ENCODE peak calls at places on chromosomes 12 and 14, in six cellular contexts. One of them, this sample, is unnamed.
A peak's percentile ranks its signal among the peaks of the same experiment; 100 is the strongest.

GRCh38 chr14:64060648-64061096 is 207.9 kb downstream of the SYNE2 start:
- DNase-seq in WERI-Rb-1: peak; percentile 21
- DNase-seq in adipocyte: peak; percentile 2
- DNase-seq in right cardiac atrium: no peak
- DNase-seq in HL-60: no peak
- DNase-seq in fibroblast of lung: no peak
- DNase-seq in this sample: no peak

GRCh38 chr12:115960-116915 is 49.7 kb downstream of the IQSEC3 start:
- DNase-seq in adipocyte: no peak
- DNase-seq in right cardiac atrium: no peak
- DNase-seq in fibroblast of lung: no peak
- DNase-seq in HL-60: no peak
- DNase-seq in WERI-Rb-1: no peak
- DNase-seq in this sample: no peak

GRCh38 chr12:3988519-3989217 is 115.5 kb upstream of the PARP11 start:
- DNase-seq in WERI-Rb-1: no peak
- DNase-seq in adipocyte: no peak
- DNase-seq in HL-60: no peak
- DNase-seq in right cardiac atrium: no peak
- DNase-seq in fibroblast of lung: no peak
- DNase-seq in this sample: no peak

GRCh38 chr12:58349161-58349560 is 407.8 kb downstream of the ATP23 start:
- DNase-seq in right cardiac atrium: no peak
- DNase-seq in WERI-Rb-1: no peak
- DNase-seq in fibroblast of lung: peak; percentile 38
- DNase-seq in adipocyte: no peak
- DNase-seq in HL-60: no peak
- DNase-seq in this sample: no peak

GRCh38 chr14:50434530-50434929 is 37.8 kb upstream of the CDKL1 start:
- DNase-seq in adipocyte: no peak
- DNase-seq in right cardiac atrium: no peak
- DNase-seq in HL-60: no peak
- DNase-seq in fibroblast of lung: no peak
- DNase-seq in WERI-Rb-1: no peak
- DNase-seq in this sample: no peak

GRCh38 chr12:114407034-114407420 is 1.1 kb upstream of the TBX5 start:
- DNase-seq in WERI-Rb-1: no peak
- DNase-seq in fibroblast of lung: no peak
- DNase-seq in adipocyte: no peak
- DNase-seq in right cardiac atrium: no peak
- DNase-seq in HL-60: no peak
- DNase-seq in this sample: no peak

GRCh38 chr12:48197549-48197966 is 5.5 kb downstream of the OR10AD1 start:
- DNase-seq in fibroblast of lung: no peak
- DNase-seq in right cardiac atrium: no peak
- DNase-seq in WERI-Rb-1: no peak
- DNase-seq in HL-60: no peak
- DNase-seq in adipocyte: peak; percentile 61
- DNase-seq in this sample: no peak

GRCh38 chr12:123892853-123893252 is 79.8 kb downstream of the CCDC92 start:
- DNase-seq in WERI-Rb-1: no peak
- DNase-seq in fibroblast of lung: no peak
- DNase-seq in HL-60: no peak
- DNase-seq in adipocyte: no peak
- DNase-seq in right cardiac atrium: no peak
- DNase-seq in this sample: no peak

GRCh38 chr14:39576726-39577125 is 144.5 kb upstream of the FBXO33 start:
- DNase-seq in HL-60: no peak
- DNase-seq in adipocyte: no peak
- DNase-seq in fibroblast of lung: peak; percentile 76
- DNase-seq in WERI-Rb-1: no peak
- DNase-seq in right cardiac atrium: no peak
- DNase-seq in this sample: no peak

GRCh38 chr14:74909911-74910310 is 13.1 kb downstream of the RPS6KL1 start:
- DNase-seq in fibroblast of lung: no peak
- DNase-seq in WERI-Rb-1: no peak
- DNase-seq in right cardiac atrium: no peak
- DNase-seq in HL-60: no peak
- DNase-seq in adipocyte: no peak
- DNase-seq in this sample: no peak

GRCh38 chr14:74910556-74910955 is 12.5 kb downstream of the RPS6KL1 start:
- DNase-seq in right cardiac atrium: no peak
- DNase-seq in WERI-Rb-1: no peak
- DNase-seq in HL-60: no peak
- DNase-seq in fibroblast of lung: no peak
- DNase-seq in adipocyte: no peak
- DNase-seq in this sample: no peak

GRCh38 chr14:74912111-74912510 is 10.9 kb downstream of the RPS6KL1 start:
- DNase-seq in fibroblast of lung: no peak
- DNase-seq in HL-60: no peak
- DNase-seq in WERI-Rb-1: no peak
- DNase-seq in right cardiac atrium: no peak
- DNase-seq in adipocyte: no peak
- DNase-seq in this sample: no peak

GRCh38 chr14:74911704-74912103 is 11.4 kb downstream of the RPS6KL1 start:
- DNase-seq in HL-60: no peak
- DNase-seq in adipocyte: no peak
- DNase-seq in right cardiac atrium: no peak
- DNase-seq in fibroblast of lung: no peak
- DNase-seq in WERI-Rb-1: no peak
- DNase-seq in this sample: no peak

GRCh38 chr14:74911221-74911620 is 11.8 kb downstream of the RPS6KL1 start:
- DNase-seq in WERI-Rb-1: no peak
- DNase-seq in fibroblast of lung: no peak
- DNase-seq in HL-60: no peak
- DNase-seq in adipocyte: no peak
- DNase-seq in right cardiac atrium: no peak
- DNase-seq in this sample: no peak
- H3K27me3 ChIP-seq in WERI-Rb-1: no peaks in the 10 kb centered on the region
- H3K27me3 ChIP-seq in fibroblast of lung: no peaks in the 10 kb centered on the region
- H3K27me3 ChIP-seq in HL-60: no peaks in the 10 kb centered on the region
- H3K27me3 ChIP-seq in adipocyte: no peaks in the 10 kb centered on the region
- H3K27me3 ChIP-seq in right cardiac atrium: no peaks in the 10 kb centered on the region
- H3K27me3 ChIP-seq in this sample: no peaks in the 10 kb centered on the region

GRCh38 chr12:109459247-109459646 is 17.9 kb downstream of the KCTD10 start:
- DNase-seq in WERI-Rb-1: no peak
- DNase-seq in adipocyte: peak; percentile 44
- DNase-seq in fibroblast of lung: peak; percentile 53
- DNase-seq in HL-60: no peak
- DNase-seq in right cardiac atrium: no peak
- DNase-seq in this sample: no peak
- H3K4me3 ChIP-seq in WERI-Rb-1: no peak overlapping the region
- H3K4me3 ChIP-seq in adipocyte: no peak overlapping the region
- H3K4me3 ChIP-seq in fibroblast of lung: no peak overlapping the region
- H3K4me3 ChIP-seq in HL-60: no peak overlapping the region
- H3K4me3 ChIP-seq in right cardiac atrium: no peak overlapping the region
- H3K4me3 ChIP-seq in this sample: peak overlapping the region; percentile 2

GRCh38 chr12:1870998-1871917 is 47.2 kb downstream of the CACNA2D4 start:
- DNase-seq in right cardiac atrium: no peak
- DNase-seq in fibroblast of lung: no peak
- DNase-seq in WERI-Rb-1: no peak
- DNase-seq in HL-60: no peak
- DNase-seq in adipocyte: no peak
- DNase-seq in this sample: no peak
- H3K27me3 ChIP-seq in right cardiac atrium: no peaks in the 10 kb centered on the region
- H3K27me3 ChIP-seq in fibroblast of lung: peaks cover 22% of the 10 kb centered on the region
- H3K27me3 ChIP-seq in WERI-Rb-1: no peaks in the 10 kb centered on the region
- H3K27me3 ChIP-seq in HL-60: no peaks in the 10 kb centered on the region
- H3K27me3 ChIP-seq in adipocyte: peaks cover 56% of the 10 kb centered on the region
- H3K27me3 ChIP-seq in this sample: no peaks in the 10 kb centered on the region

DNA sequence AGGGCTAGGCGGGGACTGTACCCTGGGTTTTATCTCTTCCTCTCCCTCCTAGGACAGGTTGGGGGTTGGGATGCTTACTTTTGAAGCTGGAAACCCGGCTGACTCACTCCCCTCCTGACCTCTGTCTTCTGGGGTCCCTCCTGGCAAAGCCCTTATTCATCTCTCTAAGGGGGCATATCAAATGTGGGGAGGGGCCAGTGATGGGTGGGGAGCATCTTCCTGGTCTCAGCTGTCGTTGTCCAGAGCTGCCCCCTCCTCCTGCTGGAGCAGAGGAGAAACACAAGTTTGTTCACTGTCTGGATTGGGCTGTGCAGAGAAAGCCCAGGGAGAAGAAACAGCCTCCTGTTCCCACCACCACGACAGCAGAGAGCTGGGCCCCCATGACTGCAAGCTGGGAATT is 85.8 kb downstream of the TNFAIP2 start:
- DNase-seq in HL-60: no peak
- DNase-seq in right cardiac atrium: no peak
- DNase-seq in fibroblast of lung: no peak
- DNase-seq in WERI-Rb-1: no peak
- DNase-seq in adipocyte: no peak
- DNase-seq in this sample: no peak
- H3K4me3 ChIP-seq in HL-60: no peak overlapping the region
- H3K4me3 ChIP-seq in right cardiac atrium: no peak overlapping the region
- H3K4me3 ChIP-seq in fibroblast of lung: no peak overlapping the region
- H3K4me3 ChIP-seq in WERI-Rb-1: no peak overlapping the region
- H3K4me3 ChIP-seq in adipocyte: peak overlapping the region; percentile 84
- H3K4me3 ChIP-seq in this sample: no peak overlapping the region

This sample was measured in thoracic aorta.